ENCODE peak calls at places on chromosomes 16 and 17, in four cellular contexts. T, F, Z and V are unnamed samples.

GRCh38 chr16:48526058-48526957 is 83.7 kb downstream of the N4BP1 start:
- DNase-seq in T (no peak), F (no peak), Z (peak), V (no peak)

GRCh38 chr17:48351916-48352332 is 78.1 kb downstream of the SKAP1 start:
- DNase-seq in T (peak), F (no peak), Z (no peak), V (peak)

GRCh38 chr16:71576971-71577370 is at the start of gene TAT:
- DNase-seq in T (no peak), F (no peak), Z (no peak), V (no peak)

GRCh38 chr17:5745091-5745820 is 160.9 kb upstream of the NLRP1 start:
- DNase-seq in F (no peak), T (no peak), Z (no peak), V (no peak)

GRCh38 chr16:8620535-8620934 is 963 bp upstream of the METTL22 start:
- DNase-seq in T (peak), F (no peak), Z (no peak), V (no peak)

GRCh38 chr16:2468725-2469398 is 2.2 kb upstream of the NTN3 start:
- DNase-seq in Z (no peak), T (no peak), F (no peak), V (no peak)

GRCh38 chr17:11618861-11619566 is 20.7 kb downstream of the DNAH9 start:
- DNase-seq in F (no peak), Z (peak), T (no peak), V (no peak)

GRCh38 chr17:64216385-64217248 is 46.4 kb downstream of the TEX2 start:
- DNase-seq in T (peak), Z (peak), F (no peak), V (no peak)

GRCh38 chr16:89615596-89616090 is 2.2 kb downstream of the DPEP1 start:
- DNase-seq in Z (peak), F (no peak), T (no peak), V (no peak)

GRCh38 chr16:4593069-4593468 is 21.6 kb downstream of the UBALD1 start:
- DNase-seq in T (no peak), F (no peak), Z (no peak), V (no peak)

GRCh38 chr17:81932333-81932983 is 4.6 kb downstream of the PYCR1 start:
- DNase-seq in Z (no peak), T (no peak), F (no peak), V (no peak)

GRCh38 chr16:26717826-26718225 is 348.9 kb upstream of the C16orf82 start:
- DNase-seq in T (no peak), Z (no peak), F (no peak), V (no peak)

GRCh38 chr16:22373662-22374310 is 633 bp downstream of the CDR2 start:
- DNase-seq in Z (peak), T (no peak), F (no peak), V (peak)

GRCh38 chr16:67613808-67614207 is 31.1 kb upstream of the CARMIL2 start:
- DNase-seq in T (no peak), Z (peak), F (no peak), V (no peak)

GRCh38 chr16:12614662-12615278 is 188.9 kb downstream of the CPPED1 start:
- DNase-seq in F (no peak), Z (no peak), T (no peak), V (no peak)